ENCODE peak calls at places on chromosome 12, in five cellular contexts. Y, Z, V, O and B are unnamed samples.
A peak's percentile ranks its signal among the peaks of the same experiment; 100 is the strongest.

GRCh38 chr12:57238854-57239554 is 9.5 kb downstream of the SHMT2 start:
- DNase-seq in V (peak; percentile 59), Y (peak; percentile 97), Z (peak; percentile 76), O (peak; percentile 83), B (peak; percentile 78)

GRCh38 chr12:26135010-26135420 is 10.2 kb upstream of the BHLHE41 start:
- DNase-seq in Y (no peak), Z (peak; percentile 36), O (peak; percentile 39), V (no peak), B (no peak)

GRCh38 chr12:131318045-131318685 is 364.5 kb downstream of the ADGRD1 start:
- DNase-seq in Y (no peak), V (no peak), Z (no peak), O (no peak), B (no peak)

GRCh38 chr12:84512751-84513150 is 399.8 kb downstream of the SLC6A15 start:
- DNase-seq in Z (no peak), Y (no peak), V (peak; percentile 54), O (no peak), B (no peak)

GRCh38 chr12:110619534-110619953 is 5.6 kb downstream of the TCTN1 start:
- DNase-seq in V (no peak), Y (no peak), Z (no peak), O (no peak), B (no peak)

GRCh38 chr12:29961231-29961630 is 177.5 kb upstream of the TMTC1 start:
- DNase-seq in Y (no peak), O (no peak), V (no peak), Z (peak; percentile 57), B (no peak)

GRCh38 chr12:52524898-52525591 is 4.9 kb upstream of the KRT5 start:
- DNase-seq in Z (no peak), O (no peak), V (peak; percentile 84), Y (no peak), B (no peak)

GRCh38 chr12:98275131-98275475 is 240.3 kb upstream of the TMPO start:
- DNase-seq in O (no peak), Y (no peak), V (no peak), Z (no peak), B (no peak)